ENCODE peak calls at places on chromosomes 11 and 22, in five cellular contexts. T is NCI-H1105, E is tibial nerve, W is heart left ventricle, F is germinal center. G is an unnamed sample.

GRCh38 chr22:27113211-27114030 is 456.0 kb downstream of the MIAT start:
- DNase-seq in T (no peak), E (peak), W (peak), F (no peak), G (peak)

GRCh38 chr11:18366286-18366685 is 28.1 kb upstream of the LDHA start:
- DNase-seq in T (no peak), E (no peak), W (no peak), F (no peak), G (no peak)

GRCh38 chr11:117604349-117604995 is 192.5 kb downstream of the DSCAML1 start:
- DNase-seq in T (peak), E (no peak), W (no peak), F (no peak), G (no peak)

GRCh38 chr11:45089845-45090499 is 56.5 kb upstream of the PRDM11 start:
- DNase-seq in T (no peak), E (no peak), W (no peak), F (no peak), G (no peak)

GRCh38 chr22:45512363-45512762 is 9.7 kb downstream of the FBLN1 start:
- DNase-seq in T (no peak), E (no peak), W (no peak), F (no peak), G (no peak)

GRCh38 chr11:128318856-128319474 is 268.4 kb downstream of the ETS1 start:
- DNase-seq in T (no peak), E (no peak), W (no peak), F (peak), G (no peak)

GRCh38 chr11:118928870-118929495 is 3.3 kb upstream of the BCL9L start:
- DNase-seq in T (peak), E (no peak), W (peak), F (no peak), G (peak)

GRCh38 chr11:28581286-28582242 is 473.4 kb downstream of the METTL15 start:
- DNase-seq in T (no peak), E (no peak), W (no peak), F (no peak), G (no peak)

GRCh38 chr22:31628969-31629723 is 32.9 kb downstream of the PISD start:
- DNase-seq in T (no peak), E (no peak), W (no peak), F (peak), G (no peak)